ENCODE peak calls at places on chromosomes 11 and 22, in nine cellular contexts. O, A, Q, S, J, E, B, R and U are unnamed samples.
A peak's percentile ranks its signal among the peaks of the same experiment; 100 is the strongest.

GRCh38 chr11:128716661-128717210 is 22.9 kb downstream of the FLI1 start:
- DNase-seq in A (no peak), S (no peak), O (peak; percentile 56), R (no peak), Q (peak; percentile 27), J (no peak), E (no peak), B (no peak), U (no peak)

GRCh38 chr11:12764187-12764914 is 90.1 kb downstream of the TEAD1 start:
- DNase-seq in E (no peak), A (no peak), Q (no peak), R (no peak), B (no peak), O (no peak), J (no peak), S (no peak), U (no peak)

GRCh38 chr11:73173755-73174494 is 31.8 kb upstream of the FCHSD2 start:
- DNase-seq in Q (no peak), B (no peak), O (no peak), E (no peak), S (peak; percentile 75), A (no peak), J (no peak), R (peak; percentile 93), U (no peak)

GRCh38 chr11:80007616-80008015 is 566.8 kb upstream of the TENM4 start:
- DNase-seq in B (no peak), S (no peak), R (no peak), O (no peak), A (no peak), J (no peak), E (no peak), Q (no peak), U (no peak)

GRCh38 chr11:12706531-12707499 is 32.6 kb downstream of the TEAD1 start:
- DNase-seq in R (no peak), J (no peak), A (no peak), Q (no peak), O (peak; percentile 50), E (no peak), S (no peak), B (no peak), U (no peak)

GRCh38 chr11:119094816-119095065 is 6.9 kb downstream of the DPAGT1 start:
- DNase-seq in O (peak; percentile 87), J (peak; percentile 82), Q (peak; percentile 90), R (peak; percentile 93), S (peak; percentile 91), A (no peak), B (peak; percentile 74), E (no peak), U (peak; percentile 67)

GRCh38 chr22:30240541-30241417 is 5.8 kb downstream of the LIF start:
- DNase-seq in A (no peak), B (no peak), R (no peak), J (no peak), O (no peak), Q (no peak), E (no peak), S (no peak), U (no peak)

GRCh38 chr11:69166186-69167115 is 10.7 kb downstream of the SMIM38 start:
- DNase-seq in S (no peak), O (peak; percentile 75), E (no peak), J (no peak), R (no peak), Q (peak; percentile 34), A (no peak), B (no peak), U (peak; percentile 91)

GRCh38 chr11:47185305-47186075 is 744 bp downstream of the PACSIN3 start:
- DNase-seq in R (peak; percentile 83), A (peak; percentile 78), Q (peak; percentile 84), B (peak; percentile 89), O (peak; percentile 20), J (peak; percentile 42), S (no peak), E (peak; percentile 53), U (no peak)

GRCh38 chr11:113184498-113184897 is 129.9 kb upstream of the TTC12 start:
- DNase-seq in B (no peak), A (no peak), S (no peak), E (no peak), Q (no peak), R (no peak), J (no peak), O (peak; percentile 95), U (no peak)

GRCh38 chr11:47248304-47248663 is 330 bp downstream of the ACP2 start:
- DNase-seq in E (no peak), B (no peak), O (peak; percentile 27), S (no peak), R (no peak), Q (no peak), J (no peak), A (no peak), U (no peak)

GRCh38 chr11:113967361-113967760 is 7.5 kb upstream of the HTR3A start:
- DNase-seq in E (no peak), R (no peak), J (no peak), B (no peak), Q (no peak), O (no peak), S (no peak), A (no peak), U (no peak)

GRCh38 chr11:113023228-113023627 is 62.0 kb downstream of the NCAM1 start:
- DNase-seq in S (no peak), Q (no peak), J (no peak), O (peak; percentile 46), B (no peak), A (no peak), R (no peak), E (no peak), U (no peak)

GRCh38 chr11:116792869-116793475 is 1.3 kb upstream of the APOA5 start:
- DNase-seq in B (no peak), E (no peak), R (no peak), S (no peak), O (peak; percentile 54), A (no peak), J (no peak), Q (no peak), U (no peak)

GRCh38 chr11:24515632-24516031 is 18.8 kb downstream of the LUZP2 start:
- DNase-seq in A (no peak), J (no peak), S (no peak), Q (peak; percentile 14), R (no peak), O (no peak), E (no peak), B (no peak), U (no peak)
- TF ChIP-seq CTCF in A (peak; percentile 27), J (no peak), S (no peak), Q (peak; percentile 30), R (no peak), O (no peak), E (peak; percentile 19), B (no peak), U (no peak)

GRCh38 chr11:17770048-17770652 is 35.6 kb downstream of the KCNC1 start:
- DNase-seq in B (peak; percentile 49), S (peak; percentile 86), J (peak; percentile 31), O (no peak), R (no peak), E (peak; percentile 35), Q (no peak), A (no peak), U (no peak)

GRCh38 chr11:17771415-17771814 is 36.8 kb downstream of the KCNC1 start:
- DNase-seq in B (no peak), O (no peak), Q (no peak), S (peak; percentile 37), E (no peak), A (no peak), J (peak; percentile 0), R (no peak), U (no peak)

GRCh38 chr11:17771841-17772401 is 37.3 kb downstream of the KCNC1 start:
- DNase-seq in Q (no peak), E (no peak), O (no peak), B (no peak), A (no peak), R (no peak), S (peak; percentile 34), J (peak; percentile 7), U (no peak)

GRCh38 chr11:17769218-17769617 is 34.6 kb downstream of the KCNC1 start:
- DNase-seq in J (no peak), Q (no peak), O (no peak), B (no peak), A (no peak), E (no peak), S (no peak), R (no peak), U (no peak)

DNA sequence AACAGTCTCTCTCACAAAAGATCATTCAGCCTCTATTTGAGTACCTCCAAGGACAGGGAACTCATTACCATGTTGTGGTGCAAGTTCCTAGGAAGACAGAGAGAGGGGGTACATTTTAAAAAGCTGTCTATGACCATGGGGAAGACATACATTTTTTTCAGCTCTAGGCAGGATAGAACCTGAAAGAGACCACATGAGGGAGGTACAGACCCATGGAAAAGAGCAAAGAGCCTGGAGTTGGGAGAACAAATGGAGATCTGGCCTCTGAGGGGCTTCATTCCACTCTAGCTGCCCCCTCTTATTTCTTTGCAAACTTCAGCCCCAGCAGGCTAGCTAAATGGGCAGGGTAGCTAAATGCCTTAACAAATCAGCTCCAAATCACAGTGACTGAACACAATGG is 36.3 kb downstream of the KCNC1 start:
- DNase-seq in O (peak; percentile 16), E (no peak), J (no peak), Q (no peak), R (no peak), B (no peak), S (no peak), A (no peak), U (no peak)
- TF ChIP-seq CTCF in O (peak; percentile 22), E (no peak), J (no peak), Q (peak; percentile 20), R (no peak), B (no peak), S (no peak), A (no peak), U (no peak)

DNA sequence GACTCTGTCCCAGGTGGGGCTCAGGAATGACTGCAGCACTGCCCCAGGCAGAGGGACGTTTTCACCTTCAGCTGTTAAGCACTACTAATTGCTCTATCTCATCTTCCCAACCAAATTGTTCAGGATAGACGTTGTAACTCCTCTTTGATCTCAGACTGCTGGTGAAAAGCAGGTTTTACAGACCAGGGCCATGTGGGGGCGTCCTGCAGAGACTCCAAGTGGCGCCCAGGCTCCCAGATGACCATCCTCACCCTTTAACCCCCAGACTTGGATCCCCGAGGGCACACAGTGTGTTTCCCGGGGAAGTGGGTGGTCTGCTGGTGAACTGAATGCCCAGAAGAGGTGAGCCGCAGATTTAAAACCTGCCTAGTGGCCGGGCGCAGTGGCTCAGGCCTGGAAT is 23.9 kb downstream of the FADD start:
- DNase-seq in E (no peak), B (peak; percentile 64), O (no peak), J (peak; percentile 44), S (no peak), A (no peak), Q (peak; percentile 49), R (no peak), U (no peak)
- TF ChIP-seq CTCF in E (peak; percentile 30), B (peak; percentile 18), O (peak; percentile 22), J (peak; percentile 29), S (peak; percentile 18), A (peak; percentile 37), Q (peak; percentile 50), R (no peak), U (no peak)

DNA sequence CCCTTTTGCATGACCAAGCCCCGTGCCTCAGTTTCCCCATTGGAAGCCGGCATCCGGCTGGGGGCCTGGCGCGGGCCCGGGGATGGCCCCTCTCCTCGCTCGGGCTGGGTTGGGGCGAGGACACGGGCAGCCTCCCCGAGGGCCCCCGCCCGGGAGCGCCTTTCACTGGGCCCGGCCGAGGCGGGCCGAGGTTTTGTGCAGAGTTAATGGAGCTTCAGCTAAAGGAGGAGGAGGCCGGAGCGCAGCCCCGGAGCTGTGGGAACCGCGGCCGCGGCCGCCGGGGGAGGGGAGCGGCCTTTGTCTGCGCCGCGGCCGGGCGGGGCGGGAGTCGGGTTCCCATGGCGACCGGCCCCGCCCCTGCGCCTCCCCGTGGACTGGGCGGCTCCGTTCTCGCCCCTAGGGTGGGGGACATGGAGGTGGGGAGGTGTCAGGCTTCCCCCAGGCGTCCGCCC is 1.4 kb upstream of the MAPK11 start:
- DNase-seq in Q (peak; percentile 96), J (peak; percentile 92), A (no peak), R (no peak), O (peak; percentile 59), E (no peak), B (peak; percentile 76), S (peak; percentile 81), U (peak; percentile 86)
- TF ChIP-seq CTCF in Q (peak; percentile 31), J (no peak), A (peak; percentile 25), R (no peak), O (no peak), E (peak; percentile 20), B (no peak), S (peak; percentile 40), U (peak; percentile 30)